ENCODE peak calls at places on chromosome 13, in four cellular contexts. One of them, this sample, is unnamed.

GRCh38 chr13:99083976-99084375 is 106.1 kb upstream of the DOCK9 start:
- DNase-seq in HL-60: no peak
- DNase-seq in GM12878: no peak
- DNase-seq in K562: no peak
- DNase-seq in this sample: no peak

GRCh38 chr13:66534561-66534960 is 695.6 kb downstream of the PCDH9 start:
- DNase-seq in HL-60: no peak
- DNase-seq in GM12878: no peak
- DNase-seq in K562: no peak
- DNase-seq in this sample: no peak

GRCh38 chr13:59701261-59701660 is 462.5 kb downstream of the DIAPH3 start:
- DNase-seq in HL-60: no peak
- DNase-seq in GM12878: no peak
- DNase-seq in K562: peak; percentile 5
- DNase-seq in this sample: no peak

GRCh38 chr13:108288741-108289140 is 19.2 kb downstream of the TNFSF13B start:
- DNase-seq in HL-60: no peak
- DNase-seq in GM12878: no peak
- DNase-seq in K562: no peak
- DNase-seq in this sample: no peak

GRCh38 chr13:44188257-44188656 is 185.4 kb upstream of the SERP2 start:
- DNase-seq in HL-60: no peak
- DNase-seq in GM12878: no peak
- DNase-seq in K562: no peak
- DNase-seq in this sample: no peak

GRCh38 chr13:89695343-89696257 is 1651.9 kb upstream of the MIR17HG start:
- DNase-seq in HL-60: peak; percentile 23
- DNase-seq in GM12878: no peak
- DNase-seq in K562: peak; percentile 1
- DNase-seq in this sample: no peak

GRCh38 chr13:57123660-57124059 is 17.1 kb upstream of the PRR20A start:
- DNase-seq in HL-60: no peak
- DNase-seq in GM12878: no peak
- DNase-seq in K562: no peak
- DNase-seq in this sample: no peak

GRCh38 chr13:31908696-31909386 is 122.7 kb upstream of the FRY start:
- DNase-seq in HL-60: peak; percentile 45
- DNase-seq in GM12878: no peak
- DNase-seq in K562: no peak
- DNase-seq in this sample: no peak

GRCh38 chr13:33537691-33538090 is 252.1 kb upstream of the STARD13 start:
- DNase-seq in HL-60: no peak
- DNase-seq in GM12878: no peak
- DNase-seq in K562: no peak
- DNase-seq in this sample: no peak

GRCh38 chr13:100608906-100609305 is 20.3 kb upstream of the GGACT start:
- DNase-seq in HL-60: peak; percentile 55
- DNase-seq in GM12878: peak; percentile 17
- DNase-seq in K562: peak; percentile 67
- DNase-seq in this sample: peak; percentile 64

GRCh38 chr13:26377038-26377437 is 123.1 kb downstream of the CDK8 start:
- DNase-seq in HL-60: peak; percentile 10
- DNase-seq in GM12878: no peak
- DNase-seq in K562: peak; percentile 6
- DNase-seq in this sample: no peak

GRCh38 chr13:48299591-48299990 is 4.0 kb upstream of the RB1 start:
- DNase-seq in HL-60: no peak
- DNase-seq in GM12878: no peak
- DNase-seq in K562: no peak
- DNase-seq in this sample: no peak

GRCh38 chr13:114132419-114133121 is at the start of gene RASA3:
- DNase-seq in HL-60: no peak
- DNase-seq in GM12878: no peak
- DNase-seq in K562: peak; percentile 93
- DNase-seq in this sample: peak; percentile 96

GRCh38 chr13:29835280-29836061 is 14.9 kb downstream of the UBL3 start:
- DNase-seq in HL-60: no peak
- DNase-seq in GM12878: no peak
- DNase-seq in K562: no peak
- DNase-seq in this sample: no peak

GRCh38 chr13:113454936-113455335 is 1.6 kb upstream of the ADPRHL1 start:
- DNase-seq in HL-60: no peak
- DNase-seq in GM12878: no peak
- DNase-seq in K562: no peak
- DNase-seq in this sample: no peak

GRCh38 chr13:70732611-70733010 is 624.4 kb upstream of the KLHL1 start:
- DNase-seq in HL-60: no peak
- DNase-seq in GM12878: no peak
- DNase-seq in K562: no peak
- DNase-seq in this sample: no peak

GRCh38 chr13:61695147-61695546 is 279.5 kb upstream of the PCDH20 start:
- DNase-seq in HL-60: no peak
- DNase-seq in GM12878: no peak
- DNase-seq in K562: no peak
- DNase-seq in this sample: no peak

GRCh38 chr13:32737111-32737571 is 150.9 kb downstream of the PDS5B start:
- DNase-seq in HL-60: no peak
- DNase-seq in GM12878: peak; percentile 63
- DNase-seq in K562: no peak
- DNase-seq in this sample: no peak

GRCh38 chr13:20288561-20288960 is 56.4 kb upstream of the GJB6 start:
- DNase-seq in HL-60: no peak
- DNase-seq in GM12878: no peak
- DNase-seq in K562: no peak
- DNase-seq in this sample: no peak

GRCh38 chr13:35479691-35480090 is 3.2 kb upstream of the MAB21L1 start:
- DNase-seq in HL-60: no peak
- DNase-seq in GM12878: no peak
- DNase-seq in K562: no peak
- DNase-seq in this sample: no peak

GRCh38 chr13:35479223-35479536 is 2.7 kb upstream of the MAB21L1 start:
- DNase-seq in HL-60: no peak
- DNase-seq in GM12878: no peak
- DNase-seq in K562: no peak
- DNase-seq in this sample: no peak

GRCh38 chr13:35475960-35476943 is at the start of gene MAB21L1:
- DNase-seq in HL-60: no peak
- DNase-seq in GM12878: no peak
- DNase-seq in K562: no peak
- DNase-seq in this sample: no peak

GRCh38 chr13:35481777-35482176 is 5.3 kb upstream of the MAB21L1 start:
- DNase-seq in HL-60: no peak
- DNase-seq in GM12878: no peak
- DNase-seq in K562: no peak
- DNase-seq in this sample: no peak

DNA sequence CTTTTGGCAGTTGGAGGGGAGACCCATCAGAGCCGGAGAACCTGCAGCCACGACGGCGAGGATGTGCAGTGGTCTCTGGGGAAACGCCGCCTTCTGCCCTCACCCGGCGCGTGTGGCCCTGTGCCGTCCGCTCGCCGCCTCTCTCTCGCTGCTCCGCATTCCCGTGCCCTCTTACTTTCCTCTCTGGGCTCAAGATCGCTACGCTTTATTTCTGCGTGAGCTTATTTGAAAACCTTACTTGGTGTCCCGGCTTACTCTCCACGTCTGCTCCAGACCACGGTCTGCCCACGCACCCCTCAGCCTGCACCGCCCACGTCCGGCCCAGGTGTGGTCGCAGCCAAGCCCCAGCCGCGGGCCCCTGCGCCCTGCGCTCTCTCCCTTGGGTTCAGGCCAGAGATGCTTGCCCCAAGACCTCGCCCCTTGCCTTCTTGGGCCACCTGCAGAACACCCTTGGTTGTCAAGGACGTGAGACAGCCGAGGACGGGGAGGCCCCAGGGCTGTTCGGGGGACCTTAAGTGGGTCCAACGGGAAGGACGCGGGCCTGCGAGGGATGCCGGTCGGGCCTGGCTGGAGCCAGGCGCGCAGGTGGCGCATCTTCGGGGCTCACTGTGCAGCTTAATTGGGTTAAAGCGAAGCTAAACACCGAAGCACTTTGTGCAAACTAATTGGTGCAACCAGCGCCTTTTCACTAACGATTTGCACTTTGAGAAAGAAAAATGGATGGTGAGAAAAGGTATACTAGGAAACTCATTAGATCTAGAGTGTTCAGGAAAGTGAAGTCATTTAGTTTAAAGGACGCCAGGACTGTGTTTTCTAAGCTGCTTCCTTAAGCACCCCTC is 2.1 kb upstream of the MAB21L1 start:
- DNase-seq in HL-60: no peak
- DNase-seq in GM12878: no peak
- DNase-seq in K562: no peak
- DNase-seq in this sample: no peak
- TF ChIP-seq SPI1 in HL-60: no peak
- TF ChIP-seq SPI1 in GM12878: no peak
- TF ChIP-seq SPI1 in K562: no peak
- TF ChIP-seq SPI1 in this sample: no peak

GRCh38 chr13:97999653-98000052 is 46.2 kb downstream of the IPO5 start:
- DNase-seq in HL-60: no peak
- DNase-seq in GM12878: no peak
- DNase-seq in K562: no peak
- DNase-seq in this sample: no peak
- TF ChIP-seq POLR2AphosphoS5 in HL-60: no peak
- TF ChIP-seq POLR2AphosphoS5 in GM12878: no peak
- TF ChIP-seq POLR2AphosphoS5 in K562: no peak
- TF ChIP-seq POLR2AphosphoS5 in this sample: no peak

GRCh38 chr13:88526186-88526852 is 855.1 kb downstream of the SLITRK5 start:
- DNase-seq in HL-60: no peak
- DNase-seq in GM12878: no peak
- DNase-seq in K562: no peak
- DNase-seq in this sample: no peak
- TF ChIP-seq SPI1 in HL-60: no peak
- TF ChIP-seq SPI1 in GM12878: no peak
- TF ChIP-seq SPI1 in K562: no peak
- TF ChIP-seq SPI1 in this sample: no peak

GRCh38 chr13:91216928-91217700 is 130.4 kb upstream of the MIR17HG start:
- DNase-seq in HL-60: no peak
- DNase-seq in GM12878: no peak
- DNase-seq in K562: no peak
- DNase-seq in this sample: no peak
- TF ChIP-seq POLR2AphosphoS5 in HL-60: no peak
- TF ChIP-seq POLR2AphosphoS5 in GM12878: no peak
- TF ChIP-seq POLR2AphosphoS5 in K562: no peak
- TF ChIP-seq POLR2AphosphoS5 in this sample: no peak

DNA sequence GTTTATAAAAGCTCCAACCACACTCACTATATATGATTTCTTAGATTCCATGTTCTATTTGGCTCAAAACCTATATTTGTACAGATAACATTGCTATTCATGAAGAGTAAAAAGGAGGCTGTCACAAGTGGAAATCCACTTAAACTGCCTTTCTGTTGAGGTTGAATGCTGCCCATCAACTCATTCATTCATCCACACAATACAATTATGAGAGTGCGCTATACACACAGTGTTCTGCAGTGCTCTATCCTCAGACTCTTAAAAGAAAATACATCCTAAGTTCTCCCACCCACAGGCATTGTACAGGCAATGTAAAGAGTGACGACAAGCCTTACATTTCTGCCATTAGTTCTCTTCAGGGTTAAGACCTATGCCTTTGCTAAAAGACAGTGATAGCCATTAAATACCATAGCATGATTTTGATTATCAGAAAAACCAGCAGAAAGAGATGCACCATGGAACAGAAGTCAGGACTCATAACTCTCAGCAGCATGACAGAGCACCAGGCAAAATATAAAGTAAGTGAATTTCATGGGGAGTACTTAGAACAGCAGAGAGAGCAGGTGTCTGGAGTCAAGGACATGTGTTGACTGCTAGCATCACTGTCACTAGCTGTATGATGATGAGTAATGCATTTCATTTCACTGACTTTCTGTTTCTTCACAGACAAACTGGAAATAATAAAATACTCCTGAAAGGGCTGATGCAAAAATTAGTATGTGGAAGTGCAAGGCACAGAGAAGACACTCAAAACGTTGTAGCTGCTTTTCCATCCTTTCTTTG is 217.9 kb downstream of the RBM26 start:
- DNase-seq in HL-60: no peak
- DNase-seq in GM12878: no peak
- DNase-seq in K562: no peak
- DNase-seq in this sample: no peak
- TF ChIP-seq SPI1 in HL-60: no peak
- TF ChIP-seq SPI1 in GM12878: no peak
- TF ChIP-seq SPI1 in K562: no peak
- TF ChIP-seq SPI1 in this sample: no peak

DNA sequence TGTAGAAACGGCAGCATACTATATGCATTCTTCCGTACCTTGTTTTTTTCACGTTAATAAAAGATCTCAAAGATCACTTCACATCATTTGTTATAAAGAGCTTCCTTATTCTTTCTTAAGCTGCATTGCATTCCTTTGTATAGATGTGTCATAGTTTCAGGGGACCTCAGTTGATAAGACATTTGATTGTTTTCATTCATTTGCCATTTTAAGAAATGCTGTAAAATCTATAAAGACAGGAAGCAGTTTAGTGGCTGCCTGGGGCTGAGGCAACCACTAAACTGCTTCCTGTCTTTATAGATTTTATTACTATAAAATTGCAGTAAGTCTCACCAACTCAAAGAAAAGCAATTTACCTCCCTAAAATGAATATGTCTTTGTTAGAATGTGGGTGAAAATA is 59.4 kb downstream of the ZDHHC20 start:
- DNase-seq in HL-60: no peak
- DNase-seq in GM12878: no peak
- DNase-seq in K562: no peak
- DNase-seq in this sample: no peak
- TF ChIP-seq POLR2AphosphoS5 in HL-60: no peak
- TF ChIP-seq POLR2AphosphoS5 in GM12878: no peak
- TF ChIP-seq POLR2AphosphoS5 in K562: no peak
- TF ChIP-seq POLR2AphosphoS5 in this sample: no peak